ENCODE peak calls at places on chromosomes 3 and 15, in nine cellular contexts. U, C, O, G, Y, W, Z, H and L are unnamed samples. For H3K4me1, the result is how much of the 10 kb centered on the place peaks cover.

GRCh38 chr3:57935539-57935938 is 72.7 kb upstream of the FLNB start:
- DNase-seq in U (no peak), C (no peak), O (no peak), G (no peak), Y (no peak), W (no peak), Z (no peak), H (no peak), L (no peak)

GRCh38 chr3:156180077-156180476 is 59.7 kb downstream of the KCNAB1 start:
- DNase-seq in U (no peak), C (peak), O (no peak), G (no peak), Y (no peak), W (no peak), Z (no peak), H (no peak), L (no peak)

GRCh38 chr15:91941871-91942270 is 88.4 kb downstream of the SLCO3A1 start:
- DNase-seq in U (no peak), C (no peak), O (no peak), G (no peak), Y (no peak), W (no peak), Z (no peak), H (no peak), L (no peak)

GRCh38 chr15:78242128-78242527 is 7.8 kb upstream of the ACSBG1 start:
- DNase-seq in U (no peak), C (no peak), O (peak), G (no peak), Y (no peak), W (peak), Z (peak), H (no peak), L (no peak)

GRCh38 chr3:78634316-78634715 is 1133.5 kb downstream of the ROBO1 start:
- DNase-seq in U (no peak), C (no peak), O (no peak), G (no peak), Y (no peak), W (no peak), Z (no peak), H (no peak), L (no peak)

GRCh38 chr15:43274136-43274535 is 7.4 kb upstream of the TGM5 start:
- DNase-seq in U (no peak), C (peak), O (no peak), G (no peak), Y (peak), W (no peak), Z (no peak), H (no peak), L (no peak)

GRCh38 chr3:101484805-101485620 is 28.0 kb downstream of the SENP7 start:
- DNase-seq in U (no peak), C (peak), O (no peak), G (no peak), Y (no peak), W (no peak), Z (no peak), H (no peak), L (no peak)

GRCh38 chr15:65081758-65082157 is 5.2 kb downstream of the KBTBD13 start:
- DNase-seq in U (no peak), C (peak), O (no peak), G (no peak), Y (no peak), W (no peak), Z (no peak), H (no peak), L (no peak)

GRCh38 chr3:189001559-189001958 is 170.2 kb upstream of the TPRG1 start:
- DNase-seq in U (no peak), C (peak), O (no peak), G (no peak), Y (no peak), W (no peak), Z (peak), H (no peak), L (no peak)

GRCh38 chr3:168459229-168459784 is 363.6 kb upstream of the GOLIM4 start:
- DNase-seq in U (no peak), C (no peak), O (no peak), G (no peak), Y (no peak), W (no peak), Z (no peak), H (no peak), L (no peak)

GRCh38 chr3:159928692-159929091 is 59.9 kb upstream of the IL12A start:
- DNase-seq in U (no peak), C (peak), O (no peak), G (no peak), Y (no peak), W (no peak), Z (peak), H (no peak), L (no peak)

GRCh38 chr3:178522200-178523052 is 13.8 kb upstream of the KCNMB2 start:
- DNase-seq in U (no peak), C (no peak), O (no peak), G (no peak), Y (no peak), W (no peak), Z (no peak), H (no peak), L (no peak)

GRCh38 chr3:47664519-47664918 is 85.9 kb upstream of the CSPG5 start:
- DNase-seq in U (no peak), C (no peak), O (no peak), G (no peak), Y (no peak), W (peak), Z (peak), H (no peak), L (no peak)

GRCh38 chr3:73401058-73401457 is 223.7 kb downstream of the PDZRN3 start:
- DNase-seq in U (no peak), C (no peak), O (no peak), G (no peak), Y (no peak), W (no peak), Z (no peak), H (no peak), L (no peak)

GRCh38 chr3:36429986-36430485 is 49.7 kb downstream of the STAC start:
- DNase-seq in U (no peak), C (peak), O (no peak), G (no peak), Y (no peak), W (no peak), Z (no peak), H (no peak), L (no peak)

GRCh38 chr3:31469385-31469784 is 63.3 kb upstream of the STT3B start:
- DNase-seq in U (no peak), C (no peak), O (no peak), G (no peak), Y (no peak), W (no peak), Z (no peak), H (no peak), L (no peak)

GRCh38 chr3:157566596-157566995 is 63.4 kb upstream of the VEPH1 start:
- DNase-seq in U (no peak), C (peak), O (no peak), G (no peak), Y (no peak), W (no peak), Z (no peak), H (no peak), L (no peak)

GRCh38 chr15:66603301-66604179 is 37.7 kb upstream of the LCTL start:
- DNase-seq in U (peak), C (peak), O (peak), G (peak), Y (peak), W (peak), Z (peak), H (peak), L (no peak)

GRCh38 chr3:21216598-21216997 is 534.4 kb downstream of the ZNF385D start:
- DNase-seq in U (no peak), C (peak), O (no peak), G (no peak), Y (no peak), W (peak), Z (no peak), H (no peak), L (no peak)

GRCh38 chr3:178966299-178967183 is 105.1 kb downstream of the ZMAT3 start:
- DNase-seq in U (no peak), C (peak), O (no peak), G (no peak), Y (no peak), W (peak), Z (no peak), H (no peak), L (no peak)

DNA sequence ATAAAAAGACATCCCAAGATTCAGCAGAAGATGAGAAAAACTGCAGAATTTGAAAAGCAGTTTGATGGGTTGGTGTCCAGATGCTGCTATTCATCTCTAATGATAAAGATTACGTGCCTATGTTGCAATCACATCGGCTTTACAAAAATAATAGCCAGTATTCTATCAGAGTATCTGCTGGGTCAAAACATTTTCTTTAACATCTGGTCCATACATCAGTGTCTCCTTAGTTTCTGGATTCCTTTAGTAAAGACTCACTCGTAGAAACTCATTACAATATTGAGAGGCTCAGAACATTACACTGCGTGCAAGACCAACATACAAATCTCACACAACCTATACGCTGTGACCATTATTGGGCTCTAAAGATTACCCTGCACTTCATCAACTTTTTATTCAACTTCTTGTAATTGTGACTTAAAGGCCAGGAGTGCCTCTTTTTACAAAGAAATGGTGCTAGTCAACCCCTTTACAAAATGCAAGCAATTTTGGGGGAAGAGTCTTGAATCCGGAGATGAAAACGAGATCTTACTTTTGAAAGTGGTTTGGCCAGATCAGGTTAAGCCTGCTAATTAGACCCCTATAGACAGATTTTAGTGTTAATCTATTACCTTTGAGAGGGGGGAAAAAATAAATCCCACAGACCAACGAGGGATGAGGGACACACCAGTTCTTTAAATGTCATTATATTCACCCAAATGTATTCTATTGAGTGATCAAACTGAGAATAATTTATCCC is 2.9 kb downstream of the TRA2B start:
- DNase-seq in U (no peak), C (peak), O (no peak), G (no peak), Y (no peak), W (no peak), Z (no peak), H (no peak), L (no peak)
- H3K4me1 ChIP-seq in U (half or more), C (under half), O (under half), G (under half), Y (under half), W (under half), Z (under half), H (under half), L (under half)

GRCh38 chr15:101449471-101450425 is 39.8 kb downstream of the PCSK6 start:
- DNase-seq in U (no peak), C (no peak), O (no peak), G (no peak), Y (no peak), W (no peak), Z (no peak), H (no peak), L (no peak)

GRCh38 chr15:101450561-101451145 is 38.9 kb downstream of the PCSK6 start:
- DNase-seq in U (no peak), C (no peak), O (no peak), G (no peak), Y (no peak), W (no peak), Z (no peak), H (no peak), L (no peak)

GRCh38 chr15:101452572-101452971 is 36.9 kb downstream of the PCSK6 start:
- DNase-seq in U (no peak), C (no peak), O (no peak), G (no peak), Y (no peak), W (no peak), Z (no peak), H (no peak), L (no peak)

GRCh38 chr15:101451886-101452285 is 37.6 kb downstream of the PCSK6 start:
- DNase-seq in U (no peak), C (no peak), O (no peak), G (no peak), Y (no peak), W (no peak), Z (no peak), H (no peak), L (no peak)

GRCh38 chr15:101451192-101451799 is 38.2 kb downstream of the PCSK6 start:
- DNase-seq in U (no peak), C (no peak), O (no peak), G (peak), Y (no peak), W (no peak), Z (no peak), H (no peak), L (no peak)
- H3K4me3 ChIP-seq in U (no peak), C (no peak), O (no peak), G (no peak), Y (no peak), W (no peak), Z (no peak), H (no peak), L (no peak)

GRCh38 chr3:194272221-194272620 is 78.9 kb downstream of the CPN2 start:
- DNase-seq in U (peak), C (no peak), O (peak), G (no peak), Y (peak), W (no peak), Z (no peak), H (no peak), L (no peak)
- H3K4me1 ChIP-seq in U (under half), C (under half), O (under half), G (under half), Y (under half), W (under half), Z (under half), H (under half), L (under half)

GRCh38 chr15:95227235-95227634 is 995.9 kb downstream of the MCTP2 start:
- DNase-seq in U (no peak), C (peak), O (no peak), G (no peak), Y (no peak), W (no peak), Z (no peak), H (no peak), L (no peak)
- H3K4me3 ChIP-seq in U (no peak), C (no peak), O (no peak), G (no peak), Y (no peak), W (no peak), Z (no peak), H (no peak), L (no peak)

GRCh38 chr3:171242951-171243350 is 216.4 kb upstream of the SLC2A2 start:
- DNase-seq in U (no peak), C (no peak), O (no peak), G (no peak), Y (no peak), W (no peak), Z (no peak), H (no peak), L (no peak)

GRCh38 chr3:171242170-171242569 is 215.7 kb upstream of the SLC2A2 start:
- DNase-seq in U (no peak), C (no peak), O (no peak), G (no peak), Y (no peak), W (no peak), Z (no peak), H (no peak), L (no peak)

GRCh38 chr3:171249171-171249692 is 211.0 kb downstream of the TNIK start:
- DNase-seq in U (no peak), C (no peak), O (no peak), G (no peak), Y (no peak), W (no peak), Z (no peak), H (no peak), L (no peak)

GRCh38 chr3:171248426-171249115 is 211.6 kb downstream of the TNIK start:
- DNase-seq in U (no peak), C (no peak), O (no peak), G (no peak), Y (no peak), W (no peak), Z (no peak), H (no peak), L (no peak)

GRCh38 chr3:171245796-171246453 is 214.3 kb downstream of the TNIK start:
- DNase-seq in U (no peak), C (no peak), O (no peak), G (no peak), Y (no peak), W (no peak), Z (no peak), H (no peak), L (no peak)
- H3K4me1 ChIP-seq in U (under half), C (under half), O (under half), G (under half), Y (under half), W (under half), Z (under half), H (under half), L (under half)

GRCh38 chr3:143216709-143217182 is 97.2 kb downstream of the CHST2 start:
- DNase-seq in U (no peak), C (no peak), O (no peak), G (no peak), Y (no peak), W (no peak), Z (no peak), H (no peak), L (no peak)
- H3K4me3 ChIP-seq in U (no peak), C (peak), O (no peak), G (no peak), Y (no peak), W (no peak), Z (no peak), H (no peak), L (no peak)

GRCh38 chr3:152290374-152290773 is 21.6 kb downstream of the MBNL1 start:
- DNase-seq in U (no peak), C (no peak), O (no peak), G (no peak), Y (no peak), W (no peak), Z (no peak), H (no peak), L (no peak)

GRCh38 chr3:152291238-152291637 is 22.5 kb downstream of the MBNL1 start:
- DNase-seq in U (no peak), C (no peak), O (no peak), G (no peak), Y (no peak), W (no peak), Z (no peak), H (no peak), L (no peak)

GRCh38 chr3:152292367-152292766 is 23.6 kb downstream of the MBNL1 start:
- DNase-seq in U (no peak), C (no peak), O (no peak), G (no peak), Y (no peak), W (no peak), Z (no peak), H (no peak), L (no peak)

GRCh38 chr3:152293607-152294006 is 24.9 kb downstream of the MBNL1 start:
- DNase-seq in U (no peak), C (no peak), O (no peak), G (no peak), Y (no peak), W (no peak), Z (no peak), H (no peak), L (no peak)

GRCh38 chr3:152291649-152292066 is 22.9 kb downstream of the MBNL1 start:
- DNase-seq in U (no peak), C (no peak), O (no peak), G (no peak), Y (no peak), W (no peak), Z (no peak), H (no peak), L (no peak)
- H3K4me1 ChIP-seq in U (half or more), C (under half), O (under half), G (under half), Y (under half), W (under half), Z (half or more), H (half or more), L (under half)

GRCh38 chr3:42591811-42592210 is 1.2 kb downstream of the SS18L2 start:
- DNase-seq in U (no peak), C (no peak), O (no peak), G (no peak), Y (no peak), W (no peak), Z (no peak), H (no peak), L (no peak)
- H3K4me3 ChIP-seq in U (peak), C (peak), O (no peak), G (no peak), Y (peak), W (peak), Z (peak), H (peak), L (peak)

DNA sequence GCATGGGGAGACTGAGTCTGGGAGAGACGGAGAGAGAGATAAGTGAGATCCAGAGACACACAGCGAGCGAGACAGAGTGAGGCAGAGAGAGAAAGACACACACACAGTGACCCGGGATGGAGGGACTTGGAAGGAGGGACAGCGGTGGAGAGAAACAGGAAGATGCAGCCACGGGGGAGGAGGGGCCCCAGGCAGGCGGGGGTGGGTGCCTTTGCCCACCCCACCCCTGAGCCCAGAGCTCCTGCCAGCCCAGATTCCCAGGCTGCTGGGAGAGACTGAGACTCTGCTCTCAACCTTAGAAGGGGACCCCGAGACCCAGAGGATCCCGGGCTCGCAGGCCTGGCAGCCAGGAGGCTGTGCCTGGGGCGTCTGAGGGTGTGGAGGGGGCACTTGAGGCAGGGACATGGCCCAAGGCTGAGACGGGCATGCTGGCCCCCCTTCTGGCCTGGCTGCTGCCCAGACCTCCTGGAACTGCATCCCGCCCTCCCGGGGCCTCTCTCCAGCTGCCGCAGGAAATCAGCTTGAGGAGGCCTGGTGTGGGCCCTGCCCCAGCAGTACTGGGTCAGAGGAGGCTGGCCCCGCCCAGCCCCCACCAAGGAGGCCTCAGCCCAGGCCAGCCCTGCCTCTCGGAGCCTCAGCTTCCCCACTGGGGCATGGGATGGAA is 18.1 kb downstream of the H1-8 start:
- DNase-seq in U (peak), C (no peak), O (peak), G (peak), Y (peak), W (no peak), Z (no peak), H (no peak), L (peak)
- H3K4me1 ChIP-seq in U (half or more), C (under half), O (under half), G (under half), Y (under half), W (under half), Z (under half), H (under half), L (half or more)

DNA sequence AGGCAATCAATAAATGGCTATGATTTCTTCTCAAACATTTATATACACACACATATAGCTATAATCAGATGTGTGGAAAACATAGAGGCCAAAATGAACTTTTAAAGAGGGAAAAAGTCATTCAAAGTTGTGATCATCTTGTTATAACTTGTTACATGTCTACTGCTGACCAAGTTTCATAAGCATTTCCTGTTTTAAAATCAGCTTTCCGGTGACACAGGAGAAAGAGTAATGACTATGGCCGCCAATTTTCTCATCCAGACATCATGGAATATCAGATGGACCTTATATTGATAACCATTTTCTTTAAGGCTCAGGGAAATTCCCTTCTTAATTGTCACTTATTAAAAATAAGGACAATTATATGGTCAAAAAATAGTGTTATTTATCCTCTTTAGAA is 71.7 kb upstream of the AGTR1 start:
- DNase-seq in U (no peak), C (no peak), O (no peak), G (no peak), Y (no peak), W (no peak), Z (no peak), H (no peak), L (no peak)
- H3K4me3 ChIP-seq in U (no peak), C (no peak), O (no peak), G (no peak), Y (no peak), W (no peak), Z (no peak), H (no peak), L (no peak)